ENCODE peak calls at places on chromosome 13, in six cellular contexts. U, Y, I, L, A and Z are unnamed samples.

GRCh38 chr13:91375119-91375729 is 23.2 kb upstream of the GPC5 start:
- DNase-seq in Y (no peak), A (no peak), I (no peak), L (peak; percentile 85), U (peak; percentile 45), Z (no peak)

GRCh38 chr13:100650321-100650720 is 24.3 kb downstream of the TMTC4 start:
- DNase-seq in Y (no peak), I (peak; percentile 75), L (no peak), A (peak; percentile 61), U (no peak), Z (no peak)

GRCh38 chr13:93388701-93389100 is 162.1 kb downstream of the GPC6 start:
- DNase-seq in Y (no peak), L (no peak), U (no peak), I (no peak), A (no peak), Z (no peak)

GRCh38 chr13:28451482-28452217 is 43.3 kb downstream of the FLT1 start:
- DNase-seq in L (no peak), Y (no peak), A (no peak), U (no peak), I (no peak), Z (no peak)

GRCh38 chr13:42350141-42350540 is 78.2 kb downstream of the AKAP11 start:
- DNase-seq in L (no peak), U (no peak), Y (no peak), A (no peak), I (no peak), Z (no peak)

GRCh38 chr13:59094149-59094548 is 1069.6 kb downstream of the DIAPH3 start:
- DNase-seq in L (no peak), Y (no peak), U (no peak), A (no peak), I (no peak), Z (no peak)

GRCh38 chr13:24652346-24652745 is 27.9 kb upstream of the ATP12A start:
- DNase-seq in A (no peak), L (no peak), Y (no peak), I (no peak), U (no peak), Z (no peak)

GRCh38 chr13:94309997-94310842 is 169.3 kb downstream of the DCT start:
- DNase-seq in L (no peak), U (peak; percentile 78), Y (no peak), A (no peak), I (no peak), Z (no peak)

GRCh38 chr13:51856998-51857397 is 4.8 kb upstream of the CCDC70 start:
- DNase-seq in Y (no peak), U (no peak), L (no peak), I (no peak), A (no peak), Z (no peak)

GRCh38 chr13:54742984-54743383 is 1714.4 kb downstream of the OLFM4 start:
- DNase-seq in Y (no peak), A (no peak), L (no peak), U (no peak), I (no peak), Z (no peak)